ENCODE peak calls at places on chromosomes 11 and 22, in six cellular contexts. F, U, Y, D, B and Q are unnamed samples.

GRCh38 chr11:109490953-109491733 is 69.2 kb downstream of the C11orf87 start:
- DNase-seq in Y (no peak), B (no peak), D (no peak), F (no peak), U (no peak), Q (no peak)

GRCh38 chr11:93905384-93905783 is 55.0 kb upstream of the VSTM5 start:
- DNase-seq in F (no peak), D (no peak), U (no peak), B (no peak), Y (no peak), Q (no peak)

GRCh38 chr22:43151251-43152000 is at the start of gene TSPO:
- DNase-seq in U (peak), Y (peak), F (peak), B (peak), D (peak), Q (peak)

GRCh38 chr11:65741185-65741584 is 20.6 kb upstream of the RNASEH2C start:
- DNase-seq in F (no peak), U (no peak), B (no peak), Y (no peak), D (no peak), Q (no peak)

GRCh38 chr11:10751581-10751940 is 515 bp downstream of the CTR9 start:
- DNase-seq in Y (no peak), U (no peak), F (no peak), D (no peak), B (no peak), Q (no peak)

GRCh38 chr22:37267128-37267587 is 15.2 kb upstream of the CYTH4 start:
- DNase-seq in B (peak), D (no peak), Y (peak), U (peak), F (peak), Q (no peak)

GRCh38 chr22:24592846-24593809 is at the start of gene LRRC75B:
- DNase-seq in U (peak), F (no peak), Y (peak), B (peak), D (peak), Q (peak)

GRCh38 chr11:96102664-96103068 is 178.8 kb upstream of the MTMR2 start:
- DNase-seq in B (no peak), D (no peak), Y (no peak), F (no peak), U (no peak), Q (no peak)

GRCh38 chr22:37562049-37562784 is 1.9 kb downstream of the CDC42EP1 start:
- DNase-seq in F (no peak), B (no peak), D (no peak), U (no peak), Y (no peak), Q (no peak)

GRCh38 chr11:86551286-86551685 is 121.1 kb downstream of the ME3 start:
- DNase-seq in D (peak), B (no peak), U (no peak), Y (no peak), F (no peak), Q (no peak)

GRCh38 chr11:28243057-28243456 is 134.9 kb downstream of the METTL15 start:
- DNase-seq in U (no peak), B (no peak), F (no peak), Y (no peak), D (no peak), Q (no peak)

GRCh38 chr22:33923660-33924246 is 3.5 kb upstream of the LARGE1 start:
- DNase-seq in B (no peak), Y (peak), U (peak), D (peak), F (no peak), Q (no peak)

GRCh38 chr11:45412521-45412920 is 126.4 kb upstream of the SYT13 start:
- DNase-seq in Y (no peak), D (no peak), U (no peak), F (no peak), B (no peak), Q (no peak)

GRCh38 chr11:47631473-47631872 is 10.9 kb downstream of the MTCH2 start:
- DNase-seq in D (no peak), F (no peak), B (no peak), Y (no peak), U (no peak), Q (no peak)

GRCh38 chr11:63862923-63863322 is 24.0 kb downstream of the MARK2 start:
- DNase-seq in Y (no peak), D (no peak), F (no peak), U (no peak), B (no peak), Q (no peak)

GRCh38 chr11:44007746-44008501 is 39.9 kb upstream of the ACCSL start:
- DNase-seq in B (no peak), U (no peak), D (no peak), F (no peak), Y (no peak), Q (no peak)

GRCh38 chr22:36369004-36369921 is 18.5 kb downstream of the MYH9 start:
- DNase-seq in F (no peak), U (no peak), Y (no peak), D (no peak), B (no peak), Q (no peak)

GRCh38 chr11:118051611-118052461 is 25.0 kb upstream of the TMPRSS4 start:
- DNase-seq in U (peak), D (no peak), B (no peak), Y (no peak), F (peak), Q (no peak)

GRCh38 chr11:122984186-122985011 is 2.8 kb upstream of the BSX start:
- DNase-seq in U (peak), B (no peak), F (no peak), Y (peak), D (no peak), Q (no peak)

GRCh38 chr11:117823294-117823940 is 1.1 kb downstream of the FXYD2 start:
- DNase-seq in B (no peak), Y (peak), U (peak), F (no peak), D (no peak), Q (peak)

GRCh38 chr11:75277991-75278790 is 37.6 kb downstream of the TPBGL start:
- DNase-seq in F (no peak), Y (no peak), U (no peak), B (no peak), D (no peak), Q (peak)

GRCh38 chr11:24312464-24313238 is 184.2 kb upstream of the LUZP2 start:
- DNase-seq in B (no peak), Y (no peak), F (no peak), D (no peak), U (no peak), Q (no peak)

GRCh38 chr11:2870460-2870859 is 15.1 kb downstream of the CDKN1C start:
- DNase-seq in B (no peak), F (no peak), Y (no peak), U (no peak), D (no peak), Q (no peak)

GRCh38 chr11:133040289-133040893 is 491.9 kb downstream of the OPCML start:
- DNase-seq in Y (no peak), F (no peak), D (no peak), B (no peak), U (no peak), Q (peak)

GRCh38 chr11:133038850-133039249 is 493.5 kb downstream of the OPCML start:
- DNase-seq in F (no peak), D (no peak), U (no peak), B (no peak), Y (no peak), Q (no peak)

GRCh38 chr11:133041928-133042890 is 490.1 kb downstream of the OPCML start:
- DNase-seq in F (no peak), D (no peak), U (no peak), Y (no peak), B (no peak), Q (peak)

DNA sequence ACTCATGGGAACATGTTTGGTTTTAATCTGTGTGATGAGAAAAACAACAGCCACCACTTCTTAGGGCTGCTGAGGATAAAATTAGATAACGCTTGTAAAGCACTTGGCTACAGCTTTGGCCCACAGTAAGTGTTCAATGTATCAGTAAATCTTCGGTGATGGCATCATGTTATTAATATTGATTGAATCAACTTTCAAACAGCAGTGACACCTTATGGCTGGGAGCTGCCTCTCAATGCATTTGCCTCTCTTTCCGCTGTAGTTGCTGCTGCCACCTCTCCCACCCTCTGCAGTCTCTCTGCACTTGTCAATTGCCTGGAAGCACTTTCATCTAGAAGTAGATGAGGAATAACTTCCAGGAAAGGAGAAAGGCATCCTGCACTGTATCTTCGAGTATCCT is 491.1 kb downstream of the OPCML start:
- DNase-seq in F (no peak), D (no peak), Y (no peak), B (no peak), U (no peak), Q (no peak)
- TF ChIP-seq CTCF in F (no peak), D (no peak), Y (no peak), B (no peak), U (no peak), Q (no peak)

GRCh38 chr11:106553304-106553703 is 465.0 kb downstream of the GUCY1A2 start:
- DNase-seq in U (no peak), B (no peak), D (no peak), F (no peak), Y (no peak), Q (peak)
- TF ChIP-seq CTCF in U (no peak), B (no peak), D (no peak), F (no peak), Y (no peak), Q (no peak)

GRCh38 chr11:57303990-57304579 is 20.7 kb downstream of the TNKS1BP1 start:
- DNase-seq in D (no peak), U (peak), F (no peak), Y (no peak), B (no peak), Q (no peak)

GRCh38 chr11:57305523-57305922 is 19.2 kb downstream of the TNKS1BP1 start:
- DNase-seq in B (no peak), Y (no peak), D (no peak), F (no peak), U (no peak), Q (no peak)

GRCh38 chr11:57301711-57302423 is 22.9 kb downstream of the TNKS1BP1 start:
- DNase-seq in F (no peak), U (peak), B (peak), Y (no peak), D (no peak), Q (no peak)

GRCh38 chr11:57302489-57302888 is 22.3 kb downstream of the TNKS1BP1 start:
- DNase-seq in D (no peak), Y (no peak), F (no peak), U (peak), B (peak), Q (no peak)

DNA sequence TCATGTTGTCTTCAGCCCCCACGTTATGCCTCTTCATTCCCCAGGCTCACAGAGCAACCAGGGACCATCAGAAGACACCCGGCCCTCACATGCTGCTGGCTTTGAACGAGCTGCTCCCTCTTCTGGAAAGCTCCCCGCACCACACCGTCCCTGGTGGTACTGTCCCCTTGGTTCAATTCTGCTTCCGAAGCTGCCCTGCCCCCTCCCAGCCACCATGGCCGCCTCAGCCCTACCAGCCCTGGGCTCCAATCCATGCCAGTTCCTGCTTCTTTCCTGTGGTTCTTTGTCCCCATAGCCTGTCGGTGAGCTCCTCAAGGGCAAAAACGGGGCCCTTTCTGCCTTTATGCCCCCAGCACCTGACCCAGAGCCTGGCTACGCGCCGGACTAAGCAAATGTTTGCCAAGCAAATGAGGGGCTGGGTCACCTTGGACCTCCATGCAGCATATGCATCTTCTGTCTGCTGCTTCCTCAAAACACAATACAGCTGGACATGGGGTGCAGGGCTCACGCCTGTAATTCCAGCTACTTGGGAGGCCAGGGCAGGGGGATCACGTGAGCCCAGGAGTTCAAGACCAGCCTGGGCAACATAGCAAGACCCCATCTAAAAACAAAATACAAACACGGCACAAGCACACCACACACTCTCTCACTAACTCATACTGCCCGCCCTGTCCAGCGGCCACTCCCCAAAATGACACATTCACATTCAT is 21.3 kb downstream of the TNKS1BP1 start:
- DNase-seq in F (no peak), Y (no peak), U (no peak), D (no peak), B (peak), Q (no peak)
- TF ChIP-seq CTCF in F (no peak), Y (no peak), U (no peak), D (no peak), B (no peak), Q (no peak)

GRCh38 chr11:77819411-77819920 is 1.1 kb downstream of the RSF1 start:
- DNase-seq in B (peak), F (peak), D (peak), Y (peak), U (peak), Q (peak)
- TF ChIP-seq CTCF in B (no peak), F (no peak), D (no peak), Y (no peak), U (no peak), Q (peak)

DNA sequence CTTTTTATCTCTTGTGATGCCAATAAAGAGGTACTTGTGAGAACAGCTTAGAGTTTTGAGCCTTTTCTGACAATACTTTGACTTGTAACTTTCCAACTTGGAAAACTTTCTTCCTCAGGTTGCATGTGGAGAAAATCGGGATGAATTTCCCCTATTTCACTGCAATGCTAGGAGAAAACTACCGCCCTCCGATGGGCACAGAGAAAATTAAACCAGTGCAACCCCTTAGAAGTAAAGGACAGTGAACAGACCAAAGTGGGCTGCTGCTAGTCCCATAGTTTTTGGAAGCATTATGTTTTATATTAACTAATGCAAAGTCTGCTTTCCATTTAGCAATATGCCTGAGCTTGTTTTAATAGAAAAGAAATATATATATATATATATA is 195.5 kb upstream of the RAG2 start:
- DNase-seq in F (no peak), B (no peak), Y (peak), U (no peak), D (no peak), Q (no peak)
- TF ChIP-seq CTCF in F (no peak), B (no peak), Y (peak), U (no peak), D (peak), Q (no peak)

DNA sequence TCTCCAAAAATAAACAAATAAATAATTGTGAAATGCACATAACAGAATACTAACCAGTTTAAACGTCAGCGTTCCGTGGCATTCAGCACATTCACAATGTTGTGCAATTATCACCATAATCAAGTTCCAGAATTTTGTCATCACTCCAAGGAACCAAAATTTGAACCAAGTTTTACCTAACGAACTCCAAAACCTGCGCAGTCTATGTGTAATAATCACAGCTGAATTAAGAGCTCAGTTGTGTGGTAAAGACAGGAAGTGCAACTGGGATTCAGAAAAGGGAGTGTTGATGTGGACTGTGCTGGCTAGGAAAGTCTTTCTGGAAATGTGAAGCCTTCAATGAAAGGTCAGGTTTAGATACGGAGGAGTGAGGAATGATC is 5.4 kb upstream of the MCAM start:
- DNase-seq in D (no peak), Y (no peak), B (no peak), F (no peak), U (no peak), Q (no peak)
- TF ChIP-seq CTCF in D (no peak), Y (no peak), B (no peak), F (no peak), U (no peak), Q (no peak)

DNA sequence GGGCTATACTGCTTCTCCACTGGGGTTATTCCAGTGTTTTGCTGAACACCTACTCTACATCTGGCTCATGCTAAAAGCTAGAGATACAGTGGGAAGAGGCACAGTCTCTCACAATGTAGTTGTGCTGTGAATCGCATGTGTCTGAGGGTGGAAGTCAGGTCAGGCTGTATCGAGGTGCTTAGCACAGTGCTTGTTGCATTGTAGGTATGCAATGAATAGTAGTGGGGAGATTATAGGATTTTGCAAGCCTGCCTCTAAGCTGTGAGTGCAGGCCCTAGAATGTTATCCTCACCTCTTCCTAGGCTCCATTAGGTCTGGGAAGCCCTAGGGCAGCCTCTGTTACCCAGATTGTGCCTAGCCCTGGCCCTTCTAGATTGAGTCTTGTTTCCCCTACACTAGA is 37.4 kb downstream of the MYO18B start:
- DNase-seq in Y (no peak), U (no peak), D (no peak), F (no peak), B (no peak), Q (no peak)
- TF ChIP-seq CTCF in Y (no peak), U (no peak), D (no peak), F (no peak), B (no peak), Q (no peak)

GRCh38 chr22:50456466-50457234 is 18.2 kb downstream of the SBF1 start:
- DNase-seq in Y (peak), U (peak), B (no peak), D (no peak), F (no peak), Q (no peak)
- TF ChIP-seq CTCF in Y (peak), U (peak), B (no peak), D (no peak), F (no peak), Q (no peak)

GRCh38 chr11:115528217-115528616 is 24.0 kb upstream of the CADM1 start:
- DNase-seq in U (no peak), B (no peak), D (no peak), Y (peak), F (no peak), Q (no peak)
- TF ChIP-seq CTCF in U (no peak), B (no peak), D (no peak), Y (peak), F (no peak), Q (no peak)